ENCODE peak calls at places on chromosomes 7 and 10, in eight cellular contexts. I is HuH-7.5; O is H54; E is NCI-H1048; G is DMS153; N is retinal pigment epithelial cell; W is activated T-helper 2 cell treated with anti-CD3 and anti-CD28 coated beads, Interferon-gamma antibody, Interleukin-2, Interleukin-4, amounts not matched to agents 10 μg/mL and 5 μg/mL and 100 μg/mL, durations not matched to agents 14 hours and 24 hours and 36 hours; J is AG04450. Z is an unnamed sample.

GRCh38 chr10:114418109-114418508 is 13.8 kb upstream of the AFAP1L2 start:
- DNase-seq in I (no peak), O (no peak), E (no peak), G (no peak), N (no peak), W (no peak), J (no peak), Z (no peak)

GRCh38 chr10:97081621-97082235 is 104.0 kb downstream of the SLIT1 start:
- DNase-seq in I (peak), O (peak), E (peak), G (no peak), N (no peak), W (peak), J (peak), Z (peak)

GRCh38 chr7:134513169-134513752 is 14.1 kb upstream of the AKR1B10 start:
- DNase-seq in I (peak), O (peak), E (no peak), G (peak), N (no peak), W (peak), J (no peak), Z (no peak)

GRCh38 chr7:94250984-94251383 is 143.7 kb upstream of the COL1A2 start:
- DNase-seq in I (no peak), O (no peak), E (no peak), G (no peak), N (no peak), W (no peak), J (no peak), Z (no peak)

GRCh38 chr7:79217468-79217867 is 236.0 kb downstream of the MAGI2 start:
- DNase-seq in I (no peak), O (no peak), E (no peak), G (no peak), N (no peak), W (no peak), J (no peak), Z (no peak)

GRCh38 chr10:71728218-71728737 is 8.7 kb upstream of the C10orf105 start:
- DNase-seq in I (no peak), O (peak), E (no peak), G (no peak), N (no peak), W (no peak), J (no peak), Z (no peak)

GRCh38 chr10:13016886-13017285 is 15.4 kb upstream of the CCDC3 start:
- DNase-seq in I (no peak), O (no peak), E (no peak), G (no peak), N (no peak), W (no peak), J (no peak), Z (no peak)

GRCh38 chr10:132696204-132696603 is 89.7 kb downstream of the NKX6-2 start:
- DNase-seq in I (no peak), O (no peak), E (no peak), G (no peak), N (no peak), W (no peak), J (no peak), Z (no peak)

GRCh38 chr10:14185501-14186045 is 145.2 kb downstream of the FRMD4A start:
- DNase-seq in I (no peak), O (peak), E (no peak), G (peak), N (peak), W (peak), J (peak), Z (peak)

GRCh38 chr10:3691482-3691881 is 93.5 kb downstream of the KLF6 start:
- DNase-seq in I (no peak), O (no peak), E (no peak), G (no peak), N (no peak), W (no peak), J (no peak), Z (no peak)

GRCh38 chr10:62779487-62780248 is 24.9 kb upstream of the ADO start:
- DNase-seq in I (no peak), O (no peak), E (no peak), G (no peak), N (no peak), W (peak), J (no peak), Z (no peak)

GRCh38 chr10:1184541-1185415 is 128.6 kb downstream of the WDR37 start:
- DNase-seq in I (no peak), O (no peak), E (no peak), G (no peak), N (no peak), W (no peak), J (no peak), Z (no peak)

GRCh38 chr7:120733835-120734234 is 124.1 kb downstream of the TSPAN12 start:
- DNase-seq in I (no peak), O (no peak), E (no peak), G (no peak), N (no peak), W (no peak), J (no peak), Z (no peak)

GRCh38 chr7:99393363-99394187 is 14.8 kb downstream of the PDAP1 start:
- DNase-seq in I (no peak), O (no peak), E (no peak), G (no peak), N (no peak), W (no peak), J (no peak), Z (no peak)

GRCh38 chr10:82402901-82403300 is 527.9 kb downstream of the NRG3 start:
- DNase-seq in I (no peak), O (no peak), E (no peak), G (no peak), N (no peak), W (no peak), J (no peak), Z (no peak)

GRCh38 chr10:98344589-98345038 is 70.4 kb downstream of the PYROXD2 start:
- DNase-seq in I (no peak), O (no peak), E (no peak), G (peak), N (no peak), W (no peak), J (peak), Z (no peak)

GRCh38 chr10:122498521-122498920 is 37.2 kb downstream of the HTRA1 start:
- DNase-seq in I (no peak), O (no peak), E (no peak), G (no peak), N (no peak), W (no peak), J (no peak), Z (no peak)

GRCh38 chr7:154743211-154743610 is 259.7 kb downstream of the PAXIP1 start:
- DNase-seq in I (no peak), O (no peak), E (no peak), G (no peak), N (no peak), W (no peak), J (no peak), Z (no peak)

GRCh38 chr10:108515821-108516220 is 1351.3 kb upstream of the SORCS1 start:
- DNase-seq in I (no peak), O (no peak), E (no peak), G (no peak), N (peak), W (no peak), J (no peak), Z (no peak)

GRCh38 chr7:150381096-150381495 is 2.0 kb downstream of the ZNF775 start:
- DNase-seq in I (no peak), O (no peak), E (no peak), G (no peak), N (no peak), W (no peak), J (no peak), Z (no peak)

GRCh38 chr10:11197266-11197712 is 179.6 kb downstream of the CELF2 start:
- DNase-seq in I (no peak), O (no peak), E (no peak), G (peak), N (no peak), W (no peak), J (no peak), Z (no peak)

GRCh38 chr10:17257466-17258321 is 29.7 kb downstream of the VIM start:
- DNase-seq in I (peak), O (no peak), E (no peak), G (peak), N (no peak), W (peak), J (no peak), Z (no peak)

GRCh38 chr10:57786331-57786730 is 481.4 kb downstream of the IPMK start:
- DNase-seq in I (no peak), O (no peak), E (no peak), G (no peak), N (no peak), W (no peak), J (no peak), Z (no peak)

GRCh38 chr10:133268532-133268931 is 8.1 kb downstream of the ADAM8 start:
- DNase-seq in I (no peak), O (no peak), E (no peak), G (no peak), N (no peak), W (no peak), J (no peak), Z (no peak)

GRCh38 chr7:76296743-76297740 is 5.4 kb upstream of the HSPB1 start:
- DNase-seq in I (no peak), O (no peak), E (no peak), G (peak), N (no peak), W (no peak), J (peak), Z (no peak)

Z was measured in HFF-Myc.